ENCODE peak calls at places on chromosome 17, in four cellular contexts. U, Q, T and N are unnamed samples.

GRCh38 chr17:78125976-78126894 is 2.3 kb downstream of the TMC6 start:
- DNase-seq in U (no peak), Q (peak), T (peak), N (no peak)

GRCh38 chr17:1147664-1148063 is 32.1 kb downstream of the ABR start:
- DNase-seq in Q (no peak), T (no peak), U (no peak), N (no peak)

GRCh38 chr17:1197379-1197778 is 17.6 kb upstream of the ABR start:
- DNase-seq in T (no peak), U (no peak), Q (no peak), N (no peak)

GRCh38 chr17:80862341-80862969 is 129.2 kb upstream of the CHMP6 start:
- DNase-seq in Q (no peak), T (no peak), U (no peak), N (no peak)

GRCh38 chr17:32625971-32626370 is 139.2 kb downstream of the CDK5R1 start:
- DNase-seq in T (no peak), Q (no peak), U (no peak), N (no peak)

GRCh38 chr17:78343433-78344201 is 16.3 kb downstream of the SOCS3 start:
- DNase-seq in Q (no peak), U (no peak), T (no peak), N (no peak)

GRCh38 chr17:77382966-77383612 is 242.3 kb downstream of the SEC14L1 start:
- DNase-seq in T (peak), U (no peak), Q (no peak), N (no peak)

GRCh38 chr17:15945493-15946209 is 721 bp downstream of the ADORA2B start:
- DNase-seq in Q (no peak), T (peak), U (no peak), N (no peak)

GRCh38 chr17:44775838-44776621 is 17.2 kb downstream of the ADAM11 start:
- DNase-seq in U (no peak), T (no peak), Q (peak), N (no peak)

GRCh38 chr17:59859444-59860025 is 33.2 kb downstream of the TUBD1 start:
- DNase-seq in T (no peak), Q (no peak), U (no peak), N (no peak)

GRCh38 chr17:57442914-57443571 is 186.7 kb downstream of the MSI2 start:
- DNase-seq in U (no peak), Q (no peak), T (peak), N (no peak)

GRCh38 chr17:72580321-72581127 is 459.7 kb downstream of the SOX9 start:
- DNase-seq in Q (peak), U (no peak), T (no peak), N (no peak)

GRCh38 chr17:58331815-58332719 is 3.5 kb upstream of the TSPOAP1 start:
- DNase-seq in T (peak), Q (no peak), U (no peak), N (peak)

GRCh38 chr17:43416998-43417891 is 18.5 kb downstream of the ARL4D start:
- DNase-seq in T (peak), U (no peak), Q (no peak), N (no peak)

GRCh38 chr17:14157822-14158221 is 78.8 kb downstream of the CDRT15 start:
- DNase-seq in T (no peak), U (no peak), Q (no peak), N (no peak)

GRCh38 chr17:28725166-28725659 is 820 bp downstream of the TLCD1 start:
- DNase-seq in Q (no peak), U (no peak), T (no peak), N (no peak)

GRCh38 chr17:2388020-2388704 is 12.7 kb downstream of the MNT start:
- DNase-seq in U (no peak), Q (no peak), T (no peak), N (no peak)

GRCh38 chr17:74649909-74650308 is 26.4 kb upstream of the CD300E start:
- DNase-seq in U (no peak), Q (no peak), T (no peak), N (no peak)
- TF ChIP-seq CTCF in U (no peak), Q (no peak), T (no peak), N (no peak)

GRCh38 chr17:63113167-63113566 is 147.1 kb downstream of the TANC2 start:
- DNase-seq in Q (no peak), U (no peak), T (no peak), N (no peak)
- TF ChIP-seq CTCF in Q (no peak), U (peak), T (no peak), N (no peak)

DNA sequence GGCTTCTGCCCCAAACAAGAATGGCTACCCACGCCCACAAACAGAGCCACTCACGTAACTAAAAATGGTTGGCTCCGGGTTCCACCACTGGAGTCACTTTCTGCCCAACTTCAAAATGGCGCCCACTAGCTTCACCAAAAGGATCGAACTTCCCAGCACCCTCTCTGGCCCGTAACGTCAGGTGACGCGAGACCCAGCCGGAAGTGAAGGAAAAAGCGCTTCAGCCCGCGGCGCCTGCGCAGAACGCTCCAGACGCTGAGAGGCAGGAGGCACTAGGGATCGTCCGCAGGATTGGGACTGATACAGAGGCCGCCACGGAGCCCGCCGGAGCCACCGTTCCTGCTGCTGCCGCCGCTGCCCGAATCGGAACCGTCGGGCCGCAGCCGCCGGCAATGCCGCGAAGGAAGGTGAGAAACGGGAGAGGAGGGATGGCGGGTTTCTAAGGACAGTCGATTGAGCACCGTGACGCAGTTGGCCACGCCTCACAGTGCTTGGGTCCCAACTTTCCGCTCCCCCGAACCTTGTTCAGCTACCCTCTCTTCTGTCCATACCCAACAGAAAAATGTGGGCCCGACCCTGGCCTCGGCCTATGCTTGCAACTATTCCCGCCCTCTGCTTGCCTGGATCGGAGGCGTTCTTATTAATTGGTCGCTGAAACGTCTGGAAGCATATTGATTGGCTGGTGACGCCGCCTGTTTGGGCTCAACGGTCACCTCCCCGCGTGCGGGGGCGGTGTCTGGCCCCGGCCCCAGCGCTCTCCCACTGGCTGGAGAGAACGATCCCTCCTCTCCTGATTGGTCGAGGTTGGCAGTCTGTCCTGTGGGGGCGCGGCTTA is at the start of gene KAT7:
- DNase-seq in U (peak), T (peak), Q (peak), N (peak)
- TF ChIP-seq CTCF in U (no peak), T (no peak), Q (no peak), N (no peak)

GRCh38 chr17:75739174-75739573 is 17.9 kb downstream of the ITGB4 start:
- DNase-seq in T (no peak), U (no peak), Q (no peak), N (no peak)

GRCh38 chr17:75742337-75742736 is 21.1 kb downstream of the ITGB4 start:
- DNase-seq in T (no peak), Q (no peak), U (no peak), N (no peak)

GRCh38 chr17:75739801-75740200 is 18.5 kb downstream of the ITGB4 start:
- DNase-seq in Q (no peak), U (no peak), T (no peak), N (no peak)

GRCh38 chr17:75740215-75740614 is 19.0 kb downstream of the ITGB4 start:
- DNase-seq in Q (no peak), U (no peak), T (no peak), N (no peak)

GRCh38 chr17:75740631-75741077 is 19.4 kb downstream of the ITGB4 start:
- DNase-seq in Q (no peak), U (no peak), T (no peak), N (no peak)
- TF ChIP-seq CTCF in Q (no peak), U (no peak), T (no peak), N (no peak)

GRCh38 chr17:64497565-64498035 is 746 bp upstream of the POLG2 start:
- DNase-seq in U (no peak), T (no peak), Q (no peak), N (no peak)
- TF ChIP-seq CTCF in U (no peak), T (no peak), Q (no peak), N (no peak)

DNA sequence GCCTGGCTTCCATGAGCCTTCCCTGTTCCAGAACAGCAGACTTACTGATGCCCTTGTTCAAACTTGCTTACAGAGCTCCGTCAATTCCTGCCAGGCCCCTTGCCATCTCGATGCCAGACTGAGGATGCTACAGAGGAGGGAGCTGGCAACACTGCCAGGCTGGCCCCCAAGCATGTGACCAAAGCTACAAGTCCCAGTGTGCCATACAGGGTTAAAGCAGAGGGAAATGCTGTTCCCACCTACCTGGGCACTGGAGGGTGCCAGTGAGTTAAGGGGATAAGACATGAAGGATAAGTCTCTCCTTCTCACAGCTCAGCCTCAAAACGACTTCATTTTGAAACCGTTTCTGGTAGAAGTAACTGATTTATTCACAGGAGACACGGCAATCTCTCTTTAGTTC is 33.5 kb upstream of the SREBF1 start:
- DNase-seq in Q (no peak), U (no peak), T (no peak), N (no peak)
- TF ChIP-seq CTCF in Q (no peak), U (no peak), T (no peak), N (no peak)

GRCh38 chr17:66273391-66273722 is 29.1 kb upstream of the PRKCA start:
- DNase-seq in T (no peak), Q (no peak), U (no peak), N (no peak)

GRCh38 chr17:66271512-66271911 is 30.9 kb upstream of the PRKCA start:
- DNase-seq in U (no peak), Q (no peak), T (no peak), N (no peak)

GRCh38 chr17:66272699-66273390 is 29.6 kb upstream of the PRKCA start:
- DNase-seq in U (no peak), Q (no peak), T (no peak), N (no peak)

GRCh38 chr17:66275651-66276050 is 26.8 kb upstream of the PRKCA start:
- DNase-seq in Q (no peak), U (no peak), T (no peak), N (no peak)

GRCh38 chr17:66276328-66276937 is 26.0 kb upstream of the PRKCA start:
- DNase-seq in Q (no peak), U (no peak), T (no peak), N (no peak)
- TF ChIP-seq CTCF in Q (no peak), U (no peak), T (no peak), N (no peak)

GRCh38 chr17:17032131-17032692 is 10.0 kb upstream of the MPRIP start:
- DNase-seq in T (peak), U (no peak), Q (peak), N (peak)
- TF ChIP-seq CTCF in T (peak), U (no peak), Q (no peak), N (no peak)